ENCODE peak calls at places on chromosome 11, in five cellular contexts. G is uterus, E is IMR-90, F is mesenchymal stem cell, S is spleen. I is an unnamed sample.
A peak's percentile ranks its signal among the peaks of the same experiment; 100 is the strongest.

GRCh38 chr11:69155302-69156198 is at the start of gene SMIM38:
- DNase-seq in G (no peak), E (no peak), F (no peak), S (peak; percentile 70), I (peak; percentile 65)

GRCh38 chr11:27865105-27865504 is 164.8 kb upstream of the BDNF start:
- DNase-seq in G (no peak), E (no peak), F (no peak), S (no peak), I (no peak)

GRCh38 chr11:6635082-6635932 is 16.1 kb upstream of the TPP1 start:
- DNase-seq in G (peak; percentile 65), E (peak; percentile 87), F (peak; percentile 86), S (peak; percentile 82), I (no peak)

GRCh38 chr11:111336582-111337256 is 38.4 kb downstream of the POU2AF3 start:
- DNase-seq in G (no peak), E (peak; percentile 61), F (peak; percentile 6), S (no peak), I (no peak)

GRCh38 chr11:8610532-8611116 is 16.6 kb upstream of the STK33 start:
- DNase-seq in G (no peak), E (no peak), F (no peak), S (no peak), I (no peak)

GRCh38 chr11:32072872-32073661 is 17.8 kb upstream of the RCN1 start:
- DNase-seq in G (no peak), E (no peak), F (no peak), S (no peak), I (no peak)

GRCh38 chr11:60477035-60477445 is 15.5 kb upstream of the MS4A12 start:
- DNase-seq in G (no peak), E (no peak), F (no peak), S (no peak), I (no peak)

GRCh38 chr11:1574256-1575242 is 2.5 kb upstream of the DUSP8 start:
- DNase-seq in G (peak; percentile 68), E (peak; percentile 23), F (peak; percentile 25), S (peak; percentile 91), I (peak; percentile 77)

GRCh38 chr11:14852571-14853177 is 39.4 kb downstream of the CYP2R1 start:
- DNase-seq in G (no peak), E (no peak), F (no peak), S (no peak), I (no peak)

GRCh38 chr11:125777309-125777708 is 1.3 kb downstream of the PATE2 start:
- DNase-seq in G (no peak), E (peak; percentile 47), F (no peak), S (no peak), I (no peak)

GRCh38 chr11:72631806-72632731 is 42.2 kb downstream of the PDE2A start:
- DNase-seq in G (no peak), E (no peak), F (peak; percentile 49), S (peak; percentile 86), I (no peak)

GRCh38 chr11:44833869-44834452 is 107.2 kb downstream of the TSPAN18 start:
- DNase-seq in G (no peak), E (no peak), F (no peak), S (no peak), I (no peak)

GRCh38 chr11:58625826-58626460 is 3.5 kb downstream of the CNTF start:
- DNase-seq in G (no peak), E (peak; percentile 87), F (peak; percentile 63), S (no peak), I (no peak)

GRCh38 chr11:13745165-13745564 is 76.7 kb downstream of the FAR1 start:
- DNase-seq in G (no peak), E (peak; percentile 2), F (no peak), S (no peak), I (no peak)

GRCh38 chr11:115522302-115522701 is 18.1 kb upstream of the CADM1 start:
- DNase-seq in G (no peak), E (no peak), F (no peak), S (no peak), I (no peak)

GRCh38 chr11:18379201-18379600 is 15.2 kb upstream of the LDHA start:
- DNase-seq in G (no peak), E (no peak), F (no peak), S (no peak), I (no peak)

GRCh38 chr11:78224906-78225420 is 36.2 kb downstream of the USP35 start:
- DNase-seq in G (no peak), E (no peak), F (no peak), S (no peak), I (no peak)

GRCh38 chr11:8480858-8481257 is 113.2 kb downstream of the STK33 start:
- DNase-seq in G (no peak), E (no peak), F (no peak), S (no peak), I (no peak)

GRCh38 chr11:69298778-69299461 is 5.0 kb downstream of the MYEOV start:
- DNase-seq in G (no peak), E (peak; percentile 48), F (peak; percentile 50), S (peak; percentile 78), I (peak; percentile 60)

GRCh38 chr11:8224161-8224591 is 39.5 kb downstream of the LMO1 start:
- DNase-seq in G (no peak), E (no peak), F (no peak), S (peak; percentile 70), I (no peak)

GRCh38 chr11:2210366-2211112 is 38.9 kb upstream of the TH start:
- DNase-seq in G (peak; percentile 13), E (no peak), F (no peak), S (peak; percentile 56), I (peak; percentile 53)

GRCh38 chr11:130625907-130626306 is 177.5 kb downstream of the ADAMTS15 start:
- DNase-seq in G (no peak), E (no peak), F (no peak), S (no peak), I (no peak)

GRCh38 chr11:86638673-86639072 is 33.7 kb downstream of the ME3 start:
- DNase-seq in G (no peak), E (no peak), F (no peak), S (no peak), I (no peak)

GRCh38 chr11:121153472-121153871 is 52.4 kb downstream of the TECTA start:
- DNase-seq in G (no peak), E (no peak), F (no peak), S (no peak), I (no peak)

GRCh38 chr11:63243533-63243932 is at the start of gene SLC22A25:
- DNase-seq in G (no peak), E (no peak), F (no peak), S (no peak), I (peak; percentile 69)

GRCh38 chr11:47269829-47270305 is at the start of gene MADD:
- DNase-seq in G (peak; percentile 88), E (peak; percentile 78), F (peak; percentile 89), S (peak; percentile 99), I (peak; percentile 95)

GRCh38 chr11:132414451-132414850 is 1044.0 kb downstream of the NTM start:
- DNase-seq in G (no peak), E (no peak), F (no peak), S (no peak), I (no peak)

DNA sequence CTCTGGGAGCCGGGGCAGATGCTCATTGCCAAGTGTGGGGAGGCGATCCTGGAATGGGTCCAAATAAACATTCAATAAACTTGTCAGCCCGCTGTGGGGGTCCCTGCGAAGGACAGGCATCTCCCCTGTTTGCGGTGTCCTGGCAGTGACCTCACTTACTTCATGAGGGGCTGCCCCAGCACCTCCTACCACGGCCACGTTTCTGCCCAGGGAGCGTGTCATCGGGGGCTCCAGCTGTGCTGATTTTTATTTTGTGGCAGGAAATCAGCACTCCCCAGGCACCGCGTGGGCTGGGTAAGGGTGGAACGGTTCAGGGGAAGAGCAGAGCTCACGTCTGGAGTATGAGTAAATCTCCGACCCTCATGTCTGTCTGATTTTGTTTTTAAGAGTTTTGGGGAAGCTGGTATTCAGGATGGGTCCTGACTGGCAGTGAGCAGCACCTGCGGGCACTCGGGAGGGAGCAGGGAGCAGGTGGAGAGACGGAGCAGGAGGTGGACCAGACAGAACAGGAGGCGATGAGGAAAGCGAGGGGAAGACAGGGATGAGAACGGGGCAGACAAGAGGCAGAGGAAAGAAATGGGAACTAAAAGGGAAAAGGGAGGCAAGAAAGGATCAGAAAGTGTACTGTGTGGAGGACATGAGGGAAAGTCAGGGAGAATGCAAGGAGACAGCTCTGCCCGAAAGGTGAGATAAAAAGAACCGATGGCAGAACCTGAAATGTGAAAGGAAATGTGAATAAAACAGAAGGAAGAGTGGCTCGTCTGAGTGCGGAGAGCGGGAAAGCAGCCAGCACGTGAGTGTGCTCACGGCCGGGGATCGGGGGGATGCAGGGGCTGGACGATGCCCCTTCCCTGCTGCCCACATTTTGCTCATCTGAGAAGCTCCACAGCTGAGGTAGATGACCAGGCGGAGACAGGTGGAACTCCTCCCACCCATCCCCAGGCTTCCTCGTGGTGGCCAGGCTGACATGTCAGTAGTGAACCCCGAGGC is 494.2 kb upstream of the B3GAT1 start:
- DNase-seq in G (no peak), E (no peak), F (no peak), S (no peak), I (no peak)
- H3K27me3 ChIP-seq in G (no peaks in the 10 kb centered on the region), E (no peaks in the 10 kb centered on the region), F (no peaks in the 10 kb centered on the region), S (no peaks in the 10 kb centered on the region), I (no peaks in the 10 kb centered on the region)

GRCh38 chr11:61924016-61924360 is 6.6 kb upstream of the RAB3IL1 start:
- DNase-seq in G (no peak), E (no peak), F (no peak), S (no peak), I (no peak)
- H3K27ac ChIP-seq in G (peak overlapping the region; percentile 93), E (peak overlapping the region; percentile 80), F (peak overlapping the region; percentile 14), S (peak overlapping the region; percentile 80), I (peak overlapping the region; percentile 73)

DNA sequence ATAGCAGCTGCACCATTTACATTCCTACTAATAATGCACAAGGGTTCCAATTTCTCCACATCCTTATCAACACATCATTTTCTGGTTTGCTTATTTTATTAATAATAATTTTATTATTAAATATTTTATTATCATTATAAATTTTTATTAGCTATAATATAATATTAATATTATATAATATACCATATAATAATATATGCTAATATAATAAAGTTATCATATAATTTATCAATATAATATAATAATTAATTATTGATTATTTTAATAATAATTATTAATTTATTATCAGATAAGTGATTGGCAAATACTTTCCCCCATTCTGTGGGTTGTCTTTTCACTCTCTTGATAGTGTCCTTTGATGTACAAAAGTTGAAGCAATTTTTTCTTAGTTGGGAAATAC is 27.7 kb downstream of the OR2AT4 start:
- DNase-seq in G (no peak), E (no peak), F (no peak), S (no peak), I (no peak)
- H3K27me3 ChIP-seq in G (no peaks in the 10 kb centered on the region), E (peaks cover 31% of the 10 kb centered on the region), F (no peaks in the 10 kb centered on the region), S (no peaks in the 10 kb centered on the region), I (peaks cover 13% of the 10 kb centered on the region)

DNA sequence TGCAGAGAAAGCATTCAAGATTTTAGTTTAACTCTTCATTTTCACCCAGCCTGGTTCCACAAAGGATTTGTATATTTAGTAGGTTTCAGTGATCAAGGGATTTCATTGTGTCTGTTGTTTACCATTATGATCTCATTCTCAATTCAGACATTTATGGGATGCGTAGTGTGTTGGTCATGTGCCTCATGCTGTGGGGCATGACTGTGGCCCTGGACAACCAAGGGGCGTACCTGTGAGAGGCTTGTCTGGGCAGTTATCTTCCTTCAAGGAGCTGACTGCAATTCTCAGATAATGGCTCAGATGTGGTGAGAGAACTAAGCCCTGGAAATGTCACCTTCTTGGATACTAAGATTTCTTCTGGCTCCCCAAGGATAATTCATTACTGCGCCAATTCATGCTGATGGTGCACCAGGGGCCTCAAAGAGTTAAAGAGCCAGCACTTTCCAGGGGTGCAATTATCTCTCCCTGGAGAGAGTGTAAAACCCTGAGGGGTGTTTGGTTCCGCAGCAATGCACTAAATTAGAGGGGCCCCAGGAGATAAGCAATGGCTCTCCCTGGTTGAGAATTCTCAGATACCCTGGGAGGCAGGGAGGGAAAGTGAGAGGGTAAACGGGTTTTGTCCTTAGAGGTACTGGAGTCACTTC is 32.2 kb downstream of the SLC6A5 start:
- DNase-seq in G (no peak), E (no peak), F (no peak), S (no peak), I (no peak)
- H3K27ac ChIP-seq in G (no peak overlapping the region), E (no peak overlapping the region), F (no peak overlapping the region), S (no peak overlapping the region), I (no peak overlapping the region)

I was measured in upper lobe of right lung.